ENCODE peak calls at places on chromosomes 3 and 15, in seven cellular contexts. R, D, O, S, W, U and P are unnamed samples.

GRCh38 chr3:193347507-193348501 is 30.7 kb downstream of the ATP13A5 start:
- DNase-seq in D (no peak), W (no peak), R (no peak), S (no peak), O (no peak), U (no peak), P (no peak)

GRCh38 chr3:125651246-125651645 is 55.9 kb upstream of the OSBPL11 start:
- DNase-seq in W (no peak), S (no peak), D (peak; percentile 71), O (no peak), U (no peak), R (peak; percentile 53), P (no peak)

GRCh38 chr3:146625117-146625775 is 20.1 kb upstream of the PLSCR5 start:
- DNase-seq in U (no peak), D (peak; percentile 20), S (no peak), O (no peak), R (no peak), W (no peak), P (no peak)

GRCh38 chr3:169228522-169228921 is 435.0 kb downstream of the MECOM start:
- DNase-seq in R (peak; percentile 18), D (no peak), U (no peak), W (no peak), S (no peak), O (no peak), P (no peak)

GRCh38 chr3:133965033-133965570 is 64.6 kb downstream of the SLCO2A1 start:
- DNase-seq in S (no peak), R (peak; percentile 47), O (no peak), U (no peak), W (peak; percentile 43), D (peak; percentile 52), P (peak; percentile 61)

GRCh38 chr3:147887797-147888196 is 478.6 kb downstream of the ZIC1 start:
- DNase-seq in U (no peak), D (no peak), O (no peak), R (no peak), S (no peak), W (no peak), P (no peak)

GRCh38 chr3:178475062-178475461 is 61.2 kb upstream of the KCNMB2 start:
- DNase-seq in W (no peak), D (no peak), O (no peak), S (no peak), U (no peak), R (no peak), P (no peak)

GRCh38 chr3:59085976-59086375 is 36.2 kb upstream of the CFAP20DC start:
- DNase-seq in O (no peak), D (no peak), U (no peak), W (no peak), R (peak; percentile 17), S (no peak), P (no peak)

GRCh38 chr15:89101302-89102191 is 13.3 kb downstream of the ABHD2 start:
- DNase-seq in S (peak; percentile 89), O (peak; percentile 79), W (no peak), U (no peak), R (peak; percentile 100), D (peak; percentile 96), P (no peak)

GRCh38 chr15:55937040-55937439 is 56.4 kb downstream of the NEDD4 start:
- DNase-seq in U (no peak), R (peak; percentile 32), O (no peak), D (peak; percentile 76), W (no peak), S (no peak), P (no peak)

GRCh38 chr3:128629936-128630335 is 20.7 kb downstream of the RPN1 start:
- DNase-seq in S (no peak), W (no peak), U (no peak), R (no peak), D (no peak), O (no peak), P (no peak)

GRCh38 chr3:46496745-46497555 is 826 bp upstream of the RTP3 start:
- DNase-seq in R (no peak), W (no peak), O (no peak), S (no peak), D (peak; percentile 31), U (no peak), P (no peak)

GRCh38 chr15:66760968-66761722 is 59.1 kb downstream of the SMAD6 start:
- DNase-seq in W (peak; percentile 59), R (no peak), D (peak; percentile 52), O (no peak), S (peak; percentile 57), U (no peak), P (peak; percentile 29)

GRCh38 chr3:4997946-4998345 is 18.7 kb downstream of the BHLHE40 start:
- DNase-seq in R (no peak), U (no peak), S (no peak), D (no peak), W (no peak), O (no peak), P (no peak)

GRCh38 chr3:10975695-10976234 is 16.8 kb upstream of the SLC6A1 start:
- DNase-seq in U (no peak), S (peak; percentile 9), W (no peak), O (no peak), D (no peak), R (no peak), P (no peak)

GRCh38 chr15:78209646-78210348 is 24.6 kb downstream of the ACSBG1 start:
- DNase-seq in R (no peak), D (peak; percentile 28), O (no peak), S (peak; percentile 53), W (peak; percentile 47), U (no peak), P (no peak)

GRCh38 chr3:123711356-123711755 is 126.5 kb upstream of the HACD2 start:
- DNase-seq in W (peak; percentile 47), S (no peak), D (no peak), O (no peak), U (no peak), R (no peak), P (no peak)

GRCh38 chr3:123447749-123448502 is 964 bp downstream of the ADCY5 start:
- DNase-seq in O (no peak), S (peak; percentile 46), R (no peak), D (peak; percentile 28), U (no peak), W (no peak), P (no peak)

GRCh38 chr3:47323431-47324277 is 40.9 kb downstream of the KLHL18 start:
- DNase-seq in O (no peak), R (peak; percentile 63), D (peak; percentile 40), W (no peak), U (no peak), S (no peak), P (no peak)

GRCh38 chr3:52289747-52290595 is 2.3 kb downstream of the GLYCTK start:
- DNase-seq in O (no peak), W (peak; percentile 76), U (no peak), S (no peak), R (no peak), D (no peak), P (peak; percentile 66)

GRCh38 chr3:52292247-52293065 is 4.8 kb downstream of the GLYCTK start:
- DNase-seq in S (no peak), U (no peak), D (no peak), R (no peak), W (peak; percentile 74), O (no peak), P (peak; percentile 70)

GRCh38 chr3:52293491-52294319 is 6.1 kb downstream of the GLYCTK start:
- DNase-seq in U (no peak), W (peak; percentile 51), D (no peak), R (no peak), S (no peak), O (no peak), P (peak; percentile 76)

GRCh38 chr3:52290596-52291507 is 3.2 kb downstream of the GLYCTK start:
- DNase-seq in D (no peak), R (no peak), W (peak; percentile 75), S (no peak), U (no peak), O (no peak), P (peak; percentile 87)

GRCh38 chr3:52291508-52292181 is 4.0 kb downstream of the GLYCTK start:
- DNase-seq in S (no peak), R (no peak), O (no peak), U (peak; percentile 63), D (peak; percentile 52), W (peak; percentile 79), P (peak; percentile 68)
- TF ChIP-seq CTCF in S (peak; percentile 52), R (peak; percentile 52), O (peak; percentile 27), U (peak; percentile 44), D (peak; percentile 34), W (no peak), P (peak; percentile 78)

DNA sequence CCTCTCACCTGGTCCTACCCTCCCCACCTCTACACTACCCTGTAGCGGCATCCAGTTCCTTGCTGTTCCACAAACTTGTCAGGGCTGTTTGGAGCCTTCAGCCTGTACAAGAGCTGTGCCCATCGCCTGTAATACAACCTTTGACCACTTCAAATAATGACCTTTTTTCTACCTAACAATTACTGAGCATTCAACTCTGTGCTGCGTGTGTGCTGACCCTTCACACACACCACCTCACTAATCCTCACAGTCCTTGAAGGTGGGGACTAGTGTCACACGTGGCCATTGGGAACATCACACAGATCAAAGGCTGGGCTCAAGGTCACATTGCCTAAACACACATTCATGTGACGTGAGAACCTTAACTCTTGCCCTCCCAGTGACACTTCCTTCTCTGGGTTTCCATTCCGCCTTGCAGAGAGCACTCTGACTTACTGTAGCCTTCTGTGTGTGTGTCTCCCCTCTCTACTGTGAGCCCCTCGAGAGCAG is 3.1 kb downstream of the C3orf20 start:
- DNase-seq in W (no peak), D (no peak), O (no peak), R (no peak), U (no peak), S (no peak), P (no peak)
- TF ChIP-seq CTCF in W (no peak), D (no peak), O (no peak), R (no peak), U (no peak), S (peak; percentile 15), P (no peak)

DNA sequence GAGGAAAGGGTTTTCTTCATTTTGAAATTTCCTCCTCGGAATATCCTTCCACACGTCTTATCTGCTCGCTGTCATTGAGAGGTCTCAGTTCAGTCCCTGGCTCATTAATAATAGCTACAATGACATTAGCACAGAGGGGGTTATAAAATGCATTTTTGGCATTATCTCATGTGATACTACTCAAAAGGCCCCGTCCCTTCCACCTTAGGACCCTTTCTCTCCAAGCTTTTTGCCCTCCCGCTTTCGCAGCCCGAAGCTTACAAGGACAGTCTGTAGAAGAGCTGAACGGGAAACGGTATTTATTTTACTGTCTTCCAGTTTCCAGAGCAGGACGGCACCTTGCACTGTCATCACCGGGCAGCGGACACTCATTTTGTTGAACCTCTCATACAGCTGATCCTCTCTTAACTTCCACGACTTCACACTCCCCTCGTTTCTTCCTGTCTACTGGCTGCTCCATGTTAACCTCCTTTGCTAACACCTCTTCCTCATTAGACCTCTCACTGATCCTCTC is 5.6 kb upstream of the PLEKHO2 start:
- DNase-seq in R (no peak), O (no peak), D (no peak), W (no peak), S (no peak), U (no peak), P (no peak)
- TF ChIP-seq CTCF in R (no peak), O (no peak), D (no peak), W (no peak), S (no peak), U (no peak), P (peak; percentile 49)

GRCh38 chr15:69213786-69214185 is 53.4 kb downstream of the GLCE start:
- DNase-seq in S (no peak), O (no peak), R (no peak), D (no peak), U (no peak), W (no peak), P (no peak)
- TF ChIP-seq CTCF in S (no peak), O (no peak), R (peak; percentile 22), D (no peak), U (no peak), W (no peak), P (peak; percentile 35)